ENCODE peak calls at places on chromosomes 3 and 15, in four cellular contexts. L is NCI-H2107; J is activated CD4-positive, alpha-beta T cell treated with anti-CD3 and anti-CD28 coated beads for 1 hour; Y is EH. C is an unnamed sample.

GRCh38 chr3:152375546-152375945 is 106.8 kb downstream of the MBNL1 start:
- DNase-seq in Y (peak; percentile 66), J (no peak), L (no peak), C (peak; percentile 40)

GRCh38 chr3:52270252-52270754 is 8.1 kb downstream of the WDR82 start:
- DNase-seq in J (no peak), Y (peak; percentile 69), L (no peak), C (no peak)

GRCh38 chr15:52217186-52217585 is 26.0 kb upstream of the GNB5 start:
- DNase-seq in J (no peak), Y (no peak), L (no peak), C (no peak)

GRCh38 chr3:62229201-62229600 is 144.1 kb downstream of the FEZF2 start:
- DNase-seq in J (no peak), L (no peak), Y (no peak), C (no peak)

GRCh38 chr3:35216501-35217266 is 422.6 kb upstream of the ARPP21 start:
- DNase-seq in Y (no peak), J (no peak), L (no peak), C (no peak)

GRCh38 chr3:167705840-167706239 is 28.9 kb downstream of the PDCD10 start:
- DNase-seq in J (no peak), L (no peak), Y (peak; percentile 33), C (peak; percentile 79)

GRCh38 chr3:53724566-53724965 is 121.7 kb downstream of the CHDH start:
- DNase-seq in L (no peak), Y (no peak), J (no peak), C (no peak)

GRCh38 chr3:168973206-168973605 is 690.3 kb downstream of the MECOM start:
- DNase-seq in Y (no peak), L (no peak), J (no peak), C (no peak)

GRCh38 chr15:67013696-67014095 is 51.7 kb upstream of the SMAD3 start:
- DNase-seq in J (no peak), L (peak; percentile 63), Y (peak; percentile 41), C (peak; percentile 76)

GRCh38 chr3:147906275-147906674 is 497.1 kb downstream of the ZIC1 start:
- DNase-seq in L (no peak), J (no peak), Y (peak; percentile 51), C (peak; percentile 35)

GRCh38 chr15:45230246-45230965 is 21.6 kb upstream of the SLC28A2 start:
- DNase-seq in J (no peak), L (no peak), Y (no peak), C (no peak)

GRCh38 chr3:77412591-77412990 is 372.7 kb downstream of the ROBO2 start:
- DNase-seq in J (no peak), Y (peak; percentile 96), L (no peak), C (no peak)

GRCh38 chr3:140568842-140569520 is 108.9 kb upstream of the TRIM42 start:
- DNase-seq in L (no peak), J (no peak), Y (no peak), C (no peak)

GRCh38 chr3:130548356-130548755 is 31.4 kb downstream of the COL6A6 start:
- DNase-seq in Y (no peak), J (no peak), L (no peak), C (no peak)

GRCh38 chr3:17602126-17602525 is 140.3 kb downstream of the TBC1D5 start:
- DNase-seq in J (no peak), Y (peak; percentile 18), L (no peak), C (peak; percentile 67)

GRCh38 chr3:32437898-32438297 is 46.2 kb downstream of the CMTM7 start:
- DNase-seq in L (no peak), J (no peak), Y (no peak), C (no peak)

GRCh38 chr3:188830955-188831354 is 340.8 kb upstream of the TPRG1 start:
- DNase-seq in L (no peak), J (no peak), Y (no peak), C (peak; percentile 25)

GRCh38 chr15:67880651-67881182 is 40.9 kb upstream of the RNU6-1 start:
- DNase-seq in J (no peak), Y (no peak), L (no peak), C (peak; percentile 28)

C was measured in iris pigment epithelial cell.